ENCODE peak calls at places on chromosomes 1 and 21, in ten cellular contexts. E is astrocyte of the spinal cord, Q is fibroblast of mammary gland, N is endothelial cell, O is progenitor cell of endocrine pancreas, Z is hepatocyte, A is A549, U is AG04450, V is adrenal gland, W is mucosa of descending colon. J is an unnamed sample.
A peak's percentile ranks its signal among the peaks of the same experiment; 100 is the strongest.

GRCh38 chr1:11178021-11179015 is 10.8 kb upstream of the ANGPTL7 start:
- DNase-seq in Q (peak; percentile 54), E (no peak), N (no peak), U (no peak), W (no peak), Z (no peak), V (no peak), A (no peak), O (no peak), J (no peak)

GRCh38 chr1:24725209-24725651 is 20.0 kb upstream of the CLIC4 start:
- DNase-seq in Z (no peak), V (no peak), Q (no peak), W (no peak), U (no peak), O (no peak), E (peak; percentile 64), N (peak; percentile 39), A (no peak), J (no peak)

GRCh38 chr1:52669696-52670095 is 28.5 kb downstream of the COA7 start:
- DNase-seq in E (no peak), U (no peak), Z (no peak), Q (no peak), W (no peak), A (no peak), N (no peak), V (no peak), O (no peak), J (no peak)

GRCh38 chr1:41716188-41717130 is 202.3 kb downstream of the HIVEP3 start:
- DNase-seq in Z (no peak), N (no peak), V (no peak), A (no peak), O (no peak), E (no peak), U (no peak), Q (no peak), W (no peak), J (no peak)

GRCh38 chr1:203089001-203089650 is 3.3 kb upstream of the MYOG start:
- DNase-seq in N (no peak), U (no peak), E (no peak), V (no peak), Q (no peak), W (no peak), Z (no peak), A (no peak), O (no peak), J (no peak)

GRCh38 chr1:25771246-25772114 is 28.5 kb upstream of the SELENON start:
- DNase-seq in O (no peak), Z (peak; percentile 76), E (no peak), U (no peak), A (no peak), W (peak; percentile 65), V (peak; percentile 81), N (no peak), Q (no peak), J (no peak)

GRCh38 chr21:32499249-32500055 is 85.9 kb downstream of the TCP10L start:
- DNase-seq in W (no peak), N (no peak), A (no peak), U (no peak), Z (peak; percentile 10), Q (peak; percentile 43), V (no peak), E (peak; percentile 79), O (no peak), J (no peak)

GRCh38 chr1:11731719-11732283 is 4.1 kb upstream of the AGTRAP start:
- DNase-seq in O (no peak), Q (peak; percentile 42), E (peak; percentile 57), U (peak; percentile 37), N (peak; percentile 38), W (peak; percentile 57), V (peak; percentile 61), A (no peak), Z (peak; percentile 78), J (no peak)

GRCh38 chr1:87439821-87440220 is 111.1 kb downstream of the LMO4 start:
- DNase-seq in A (no peak), N (no peak), E (no peak), U (no peak), Q (no peak), Z (no peak), V (no peak), W (no peak), O (no peak), J (no peak)

GRCh38 chr1:33370286-33370685 is 49.4 kb upstream of the A3GALT2 start:
- DNase-seq in V (peak; percentile 56), O (no peak), Q (peak; percentile 71), Z (no peak), A (no peak), U (no peak), W (no peak), N (no peak), E (no peak), J (no peak)

GRCh38 chr1:117754061-117754969 is 148.5 kb downstream of the TENT5C start:
- DNase-seq in W (peak; percentile 62), Z (peak; percentile 84), U (peak; percentile 7), A (peak; percentile 52), Q (peak; percentile 63), O (peak; percentile 31), N (peak; percentile 55), E (peak; percentile 58), V (peak; percentile 77), J (no peak)
- TF ChIP-seq CTCF in W (peak; percentile 57), Z (peak; percentile 82), U (peak; percentile 72), A (peak; percentile 71), Q (peak; percentile 81), O (peak; percentile 77), N (peak; percentile 51), E (peak; percentile 68), V (peak; percentile 80), J (peak; percentile 75)

GRCh38 chr1:221439734-221440436 is 302.0 kb downstream of the DUSP10 start:
- DNase-seq in O (no peak), E (peak; percentile 94), N (no peak), Q (peak; percentile 94), Z (peak; percentile 56), W (no peak), A (peak; percentile 83), V (no peak), U (peak; percentile 72), J (peak; percentile 58)

GRCh38 chr1:221442056-221442455 is 299.8 kb downstream of the DUSP10 start:
- DNase-seq in Z (no peak), U (no peak), Q (no peak), O (no peak), A (no peak), E (no peak), V (no peak), W (no peak), N (no peak), J (no peak)

GRCh38 chr1:221439008-221439733 is 302.7 kb downstream of the DUSP10 start:
- DNase-seq in W (no peak), Z (peak; percentile 56), O (no peak), A (peak; percentile 84), V (peak; percentile 26), Q (peak; percentile 93), E (peak; percentile 78), U (peak; percentile 61), N (no peak), J (peak; percentile 79)

GRCh38 chr1:221437924-221438323 is 304.0 kb downstream of the DUSP10 start:
- DNase-seq in W (no peak), O (no peak), Q (peak; percentile 78), N (no peak), E (peak; percentile 60), V (no peak), Z (no peak), U (no peak), A (no peak), J (no peak)

DNA sequence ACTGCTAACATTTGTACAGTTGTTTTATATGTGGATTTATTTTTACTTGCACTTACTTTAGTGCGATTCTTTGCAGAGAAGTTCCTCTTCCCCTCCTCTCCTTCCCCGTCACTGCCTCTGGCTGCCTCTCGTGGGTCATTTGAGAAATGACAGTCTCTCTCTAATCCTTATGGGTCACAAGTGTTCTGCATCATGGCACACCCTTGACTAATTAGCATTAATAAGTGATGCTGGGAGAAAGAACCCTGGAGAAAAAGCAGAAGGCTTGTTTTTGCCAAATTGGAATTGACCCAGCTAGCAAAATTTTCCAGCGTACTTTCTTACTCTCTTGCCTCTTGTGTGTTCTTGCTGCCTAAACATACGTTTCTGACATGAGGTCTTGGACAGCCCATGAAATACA is 301.2 kb downstream of the DUSP10 start:
- DNase-seq in W (no peak), A (no peak), U (no peak), E (peak; percentile 41), V (no peak), Q (peak; percentile 52), O (no peak), N (no peak), Z (peak; percentile 33), J (peak; percentile 71)
- TF ChIP-seq CTCF in W (no peak), A (no peak), U (no peak), E (no peak), V (no peak), Q (peak; percentile 22), O (no peak), N (no peak), Z (no peak), J (peak; percentile 29)

GRCh38 chr21:27212444-27212843 is 245.6 kb upstream of the ADAMTS5 start:
- DNase-seq in E (no peak), W (no peak), U (no peak), N (no peak), Q (no peak), O (no peak), Z (no peak), V (no peak), A (no peak), J (no peak)

GRCh38 chr21:27219068-27219467 is 252.2 kb upstream of the ADAMTS5 start:
- DNase-seq in A (no peak), N (no peak), Z (no peak), O (no peak), V (no peak), W (no peak), E (peak; percentile 51), U (no peak), Q (peak; percentile 86), J (no peak)

GRCh38 chr21:27213328-27213727 is 246.4 kb upstream of the ADAMTS5 start:
- DNase-seq in O (no peak), W (no peak), U (no peak), Z (no peak), E (no peak), V (no peak), N (no peak), Q (peak; percentile 49), A (no peak), J (no peak)
- TF ChIP-seq CTCF in O (peak; percentile 28), W (no peak), U (peak; percentile 56), Z (peak; percentile 37), E (peak; percentile 42), V (no peak), N (no peak), Q (peak; percentile 44), A (no peak), J (no peak)

DNA sequence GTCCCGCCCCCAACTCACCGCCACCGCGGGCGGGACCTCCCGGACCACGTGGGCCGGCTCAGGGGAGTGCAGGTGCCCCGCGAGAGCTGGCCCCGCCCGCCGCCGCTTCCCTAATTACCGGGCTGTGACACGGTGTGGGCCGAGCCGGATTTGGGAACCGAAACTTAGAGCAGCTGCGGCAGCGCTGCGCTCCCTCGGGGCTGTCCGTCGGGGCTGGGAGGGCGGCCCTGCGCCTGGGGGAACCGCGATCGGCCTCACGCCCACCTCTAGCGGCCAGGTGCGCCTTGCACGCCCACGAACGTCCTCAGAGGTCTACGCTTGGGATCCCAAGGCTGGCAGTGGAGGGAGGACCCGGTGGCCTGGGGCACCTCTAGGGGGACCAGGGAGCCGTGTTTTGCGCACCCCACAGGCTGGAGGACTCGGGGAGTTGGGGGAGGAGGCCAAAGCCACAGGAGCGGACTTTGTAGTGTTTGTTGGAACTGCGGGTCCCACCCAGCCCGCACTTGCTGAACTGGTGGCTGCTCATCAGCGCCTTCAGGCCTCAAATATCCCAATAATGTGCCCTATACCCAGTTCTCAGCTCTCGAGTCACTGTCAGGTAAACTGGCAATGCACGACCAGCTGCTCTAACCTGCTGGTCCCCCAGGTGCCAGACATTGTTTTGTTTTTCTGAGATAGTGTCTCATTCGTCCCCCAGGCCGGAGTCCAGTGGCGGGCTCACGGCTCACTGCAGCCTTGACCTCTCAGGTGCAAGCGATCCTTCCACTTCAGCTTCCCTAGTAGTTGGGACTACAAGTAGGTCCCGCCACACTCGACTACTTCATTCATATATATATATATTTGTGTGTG is 781 bp upstream of the NADK start:
- DNase-seq in Z (peak; percentile 80), U (no peak), A (no peak), Q (no peak), V (peak; percentile 82), W (peak; percentile 95), E (no peak), N (peak; percentile 40), O (peak; percentile 67), J (peak; percentile 92)
- TF ChIP-seq CTCF in Z (peak; percentile 26), U (no peak), A (peak; percentile 6), Q (no peak), V (no peak), W (peak; percentile 31), E (peak; percentile 9), N (peak; percentile 38), O (peak; percentile 63), J (peak; percentile 41)

J was measured in CD14-positive monocyte.